ENCODE peak calls at places on chromosomes 5 and 9, in four cellular contexts. O, R, I and J are unnamed samples.

GRCh38 chr5:60352992-60353391 is 347.0 kb downstream of the DEPDC1B start:
- DNase-seq in I (no peak), O (no peak), R (no peak), J (no peak)

GRCh38 chr5:78627175-78627574 is 21.4 kb downstream of the LHFPL2 start:
- DNase-seq in O (no peak), I (no peak), R (no peak), J (no peak)

GRCh38 chr9:88184986-88185385 is 46.7 kb upstream of the SPATA31C2 start:
- DNase-seq in I (no peak), O (no peak), R (no peak), J (no peak)

GRCh38 chr5:102481044-102481715 is 17.6 kb downstream of the SLCO6A1 start:
- DNase-seq in I (no peak), O (no peak), R (no peak), J (no peak)

GRCh38 chr5:109038209-109038840 is 290.6 kb downstream of the FER start:
- DNase-seq in R (no peak), O (no peak), I (peak), J (no peak)

GRCh38 chr9:126621056-126621918 is 7.6 kb downstream of the LMX1B start:
- DNase-seq in O (no peak), R (peak), I (no peak), J (no peak)

GRCh38 chr9:100111235-100111634 is 12.2 kb downstream of the INVS start:
- DNase-seq in O (no peak), R (peak), I (peak), J (no peak)

GRCh38 chr5:36607114-36607561 is 732 bp downstream of the SLC1A3 start:
- DNase-seq in R (no peak), I (peak), O (no peak), J (peak)

GRCh38 chr9:18393340-18394130 is 80.4 kb upstream of the ADAMTSL1 start:
- DNase-seq in I (peak), O (no peak), R (no peak), J (peak)

GRCh38 chr9:124632077-124632621 is 125.0 kb upstream of the NR5A1 start:
- DNase-seq in R (no peak), I (no peak), O (no peak), J (no peak)

GRCh38 chr9:8338249-8338721 is 538.7 kb upstream of the DMAC1 start:
- DNase-seq in I (no peak), R (no peak), O (no peak), J (no peak)

GRCh38 chr5:592158-592557 is 20.0 kb upstream of the CEP72 start:
- DNase-seq in I (no peak), R (peak), O (no peak), J (peak)

GRCh38 chr5:35087971-35088370 is 40.2 kb upstream of the AGXT2 start:
- DNase-seq in I (peak), O (no peak), R (no peak), J (no peak)

GRCh38 chr5:7392401-7393024 is 3.4 kb upstream of the ADCY2 start:
- DNase-seq in R (no peak), O (no peak), I (no peak), J (peak)

GRCh38 chr9:120368799-120369198 is 211.2 kb downstream of the CDK5RAP2 start:
- DNase-seq in R (no peak), O (no peak), I (peak), J (no peak)

GRCh38 chr5:112646139-112646941 is 91.3 kb upstream of the APC start:
- DNase-seq in R (no peak), I (no peak), O (no peak), J (no peak)

GRCh38 chr5:66454186-66455078 is 141.8 kb upstream of the MAST4 start:
- DNase-seq in I (no peak), O (no peak), R (no peak), J (no peak)

GRCh38 chr9:101562966-101563365 is 29.3 kb downstream of the RNF20 start:
- DNase-seq in O (no peak), I (no peak), R (no peak), J (no peak)

GRCh38 chr5:148209151-148209550 is 6.3 kb downstream of the SPINK6 start:
- DNase-seq in O (no peak), I (no peak), R (no peak), J (no peak)

GRCh38 chr9:83062011-83062652 is 810 bp downstream of the RASEF start:
- DNase-seq in O (no peak), R (no peak), I (peak), J (peak)

GRCh38 chr9:21690561-21690960 is 111.9 kb upstream of the MTAP start:
- DNase-seq in I (no peak), R (no peak), O (no peak), J (no peak)

GRCh38 chr5:28850320-28850921 is 1812.0 kb upstream of the CDH9 start:
- DNase-seq in I (no peak), R (no peak), O (no peak), J (no peak)

GRCh38 chr5:51378778-51379652 is 4.2 kb upstream of the ISL1 start:
- DNase-seq in O (no peak), R (no peak), I (peak), J (no peak)

GRCh38 chr9:107540167-107540566 is 50.6 kb upstream of the KLF4 start:
- DNase-seq in I (no peak), R (no peak), O (no peak), J (no peak)

GRCh38 chr9:88965473-88965872 is 25.8 kb upstream of the S1PR3 start:
- DNase-seq in I (no peak), O (no peak), R (no peak), J (no peak)

GRCh38 chr9:129225815-129226214 is 47.8 kb upstream of the IER5L start:
- DNase-seq in I (peak), R (peak), O (peak), J (peak)

GRCh38 chr5:141567513-141568117 is 51.2 kb downstream of the DIAPH1 start:
- DNase-seq in R (no peak), I (no peak), O (no peak), J (peak)

GRCh38 chr5:947626-948471 is 55.2 kb downstream of the TRIP13 start:
- DNase-seq in O (no peak), R (peak), I (no peak), J (no peak)

GRCh38 chr5:177605667-177606066 is 5.7 kb downstream of the B4GALT7 start:
- DNase-seq in I (no peak), R (no peak), O (no peak), J (no peak)